ENCODE peak calls at places on chromosome 13, in eight cellular contexts. One of them, this sample, is unnamed.

GRCh38 chr13:97440598-97440997 is 6.6 kb downstream of the RAP2A start:
- DNase-seq in uterus: no peak
- DNase-seq in hepatocyte: no peak
- DNase-seq in small intestine: no peak
- DNase-seq in gastrocnemius medialis: no peak
- DNase-seq in fibroblast of lung: peak; percentile 32
- DNase-seq in Peyer's patch: no peak
- DNase-seq in pancreas: no peak
- DNase-seq in this sample: no peak

GRCh38 chr13:20869540-20869939 is 33.0 kb downstream of the XPO4 start:
- DNase-seq in uterus: no peak
- DNase-seq in hepatocyte: no peak
- DNase-seq in small intestine: peak; percentile 18
- DNase-seq in gastrocnemius medialis: no peak
- DNase-seq in fibroblast of lung: no peak
- DNase-seq in Peyer's patch: no peak
- DNase-seq in pancreas: no peak
- DNase-seq in this sample: no peak

GRCh38 chr13:106118996-106119395 is 416.5 kb downstream of the EFNB2 start:
- DNase-seq in uterus: no peak
- DNase-seq in hepatocyte: no peak
- DNase-seq in small intestine: no peak
- DNase-seq in gastrocnemius medialis: no peak
- DNase-seq in fibroblast of lung: peak; percentile 61
- DNase-seq in Peyer's patch: no peak
- DNase-seq in pancreas: no peak
- DNase-seq in this sample: no peak

GRCh38 chr13:110450941-110451340 is 110.6 kb downstream of the RAB20 start:
- DNase-seq in uterus: no peak
- DNase-seq in hepatocyte: no peak
- DNase-seq in small intestine: no peak
- DNase-seq in gastrocnemius medialis: no peak
- DNase-seq in fibroblast of lung: no peak
- DNase-seq in Peyer's patch: no peak
- DNase-seq in pancreas: no peak
- DNase-seq in this sample: no peak

GRCh38 chr13:36945078-36945477 is 25.0 kb upstream of the SMAD9 start:
- DNase-seq in uterus: no peak
- DNase-seq in hepatocyte: no peak
- DNase-seq in small intestine: no peak
- DNase-seq in gastrocnemius medialis: no peak
- DNase-seq in fibroblast of lung: no peak
- DNase-seq in Peyer's patch: no peak
- DNase-seq in pancreas: no peak
- DNase-seq in this sample: no peak

GRCh38 chr13:42544246-42544915 is 29.6 kb upstream of the TNFSF11 start:
- DNase-seq in uterus: no peak
- DNase-seq in hepatocyte: no peak
- DNase-seq in small intestine: no peak
- DNase-seq in gastrocnemius medialis: no peak
- DNase-seq in fibroblast of lung: peak; percentile 19
- DNase-seq in Peyer's patch: no peak
- DNase-seq in pancreas: no peak
- DNase-seq in this sample: no peak

GRCh38 chr13:37414667-37415066 is 183.9 kb downstream of the POSTN start:
- DNase-seq in uterus: no peak
- DNase-seq in hepatocyte: no peak
- DNase-seq in small intestine: no peak
- DNase-seq in gastrocnemius medialis: no peak
- DNase-seq in fibroblast of lung: no peak
- DNase-seq in Peyer's patch: no peak
- DNase-seq in pancreas: no peak
- DNase-seq in this sample: no peak

GRCh38 chr13:39408512-39408911 is 194.5 kb downstream of the LHFPL6 start:
- DNase-seq in uterus: no peak
- DNase-seq in hepatocyte: no peak
- DNase-seq in small intestine: no peak
- DNase-seq in gastrocnemius medialis: no peak
- DNase-seq in fibroblast of lung: no peak
- DNase-seq in Peyer's patch: no peak
- DNase-seq in pancreas: no peak
- DNase-seq in this sample: no peak

GRCh38 chr13:32850311-32851052 is 165.7 kb upstream of the KL start:
- DNase-seq in uterus: no peak
- DNase-seq in hepatocyte: no peak
- DNase-seq in small intestine: no peak
- DNase-seq in gastrocnemius medialis: no peak
- DNase-seq in fibroblast of lung: no peak
- DNase-seq in Peyer's patch: no peak
- DNase-seq in pancreas: no peak
- DNase-seq in this sample: peak; percentile 77

GRCh38 chr13:26423634-26424033 is 133.8 kb upstream of the WASF3 start:
- DNase-seq in uterus: peak; percentile 66
- DNase-seq in hepatocyte: peak; percentile 67
- DNase-seq in small intestine: no peak
- DNase-seq in gastrocnemius medialis: peak; percentile 34
- DNase-seq in fibroblast of lung: peak; percentile 19
- DNase-seq in Peyer's patch: no peak
- DNase-seq in pancreas: no peak
- DNase-seq in this sample: no peak

GRCh38 chr13:81540777-81541176 is 1199.9 kb upstream of the SPRY2 start:
- DNase-seq in uterus: no peak
- DNase-seq in hepatocyte: peak; percentile 45
- DNase-seq in small intestine: peak; percentile 20
- DNase-seq in gastrocnemius medialis: no peak
- DNase-seq in fibroblast of lung: no peak
- DNase-seq in Peyer's patch: no peak
- DNase-seq in pancreas: no peak
- DNase-seq in this sample: no peak

GRCh38 chr13:114023716-114024602 is 50.1 kb upstream of the C13orf46 start:
- DNase-seq in uterus: no peak
- DNase-seq in hepatocyte: no peak
- DNase-seq in small intestine: no peak
- DNase-seq in gastrocnemius medialis: no peak
- DNase-seq in fibroblast of lung: no peak
- DNase-seq in Peyer's patch: no peak
- DNase-seq in pancreas: peak; percentile 74
- DNase-seq in this sample: no peak
- H3K36me3 ChIP-seq in uterus: no peaks in the 10 kb centered on the region
- H3K36me3 ChIP-seq in hepatocyte: no peaks in the 10 kb centered on the region
- H3K36me3 ChIP-seq in small intestine: no peaks in the 10 kb centered on the region
- H3K36me3 ChIP-seq in gastrocnemius medialis: no peaks in the 10 kb centered on the region
- H3K36me3 ChIP-seq in fibroblast of lung: peaks cover 43% of the 10 kb centered on the region
- H3K36me3 ChIP-seq in Peyer's patch: peaks cover 15% of the 10 kb centered on the region
- H3K36me3 ChIP-seq in pancreas: no peaks in the 10 kb centered on the region
- H3K36me3 ChIP-seq in this sample: peaks cover 11% of the 10 kb centered on the region

DNA sequence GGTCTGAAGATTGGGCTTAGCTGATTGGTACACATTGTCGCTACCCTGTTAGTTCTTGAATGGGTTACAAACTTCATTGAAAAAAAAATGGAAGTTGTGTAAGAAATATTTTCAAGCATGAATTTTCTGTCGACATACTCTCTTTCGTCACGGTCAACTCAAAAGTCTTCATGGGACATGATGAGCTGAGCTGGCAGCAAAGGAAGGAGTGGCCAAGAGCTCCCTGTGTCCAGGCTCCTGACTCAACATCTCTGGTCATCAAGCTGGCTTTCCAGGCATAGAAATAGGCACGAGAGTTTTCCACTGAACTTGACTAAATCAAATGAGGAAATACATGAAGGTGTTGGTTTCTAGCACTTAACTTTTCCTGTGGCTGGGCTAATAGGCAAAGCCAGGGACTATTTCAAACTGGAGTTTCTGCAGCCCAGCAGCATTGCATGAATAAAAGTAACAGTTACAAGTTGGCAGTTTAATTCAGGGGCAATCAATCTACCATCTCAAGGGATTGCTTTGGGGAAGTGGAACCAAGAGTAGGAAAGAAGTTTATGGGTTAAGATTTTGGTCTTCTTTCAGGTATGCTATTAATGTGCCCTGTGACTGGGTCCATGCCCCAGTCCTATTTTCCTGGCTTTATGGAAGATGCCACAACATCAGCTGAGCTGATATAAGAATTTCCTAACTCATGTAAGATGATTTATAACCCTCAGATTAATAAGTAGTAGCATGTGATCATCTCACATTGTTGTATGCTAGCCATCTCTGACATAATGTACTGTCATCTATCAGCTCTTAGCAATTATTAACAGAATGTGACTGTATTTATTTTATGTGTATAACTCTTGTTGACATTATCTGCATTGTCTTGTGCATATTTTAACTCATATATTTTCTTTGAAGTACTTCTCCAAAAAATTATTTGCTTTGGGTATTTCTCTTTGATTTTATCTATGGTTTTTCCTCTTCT is 385.8 kb downstream of the DLEU7 start:
- DNase-seq in uterus: no peak
- DNase-seq in hepatocyte: no peak
- DNase-seq in small intestine: no peak
- DNase-seq in gastrocnemius medialis: peak; percentile 23
- DNase-seq in fibroblast of lung: no peak
- DNase-seq in Peyer's patch: no peak
- DNase-seq in pancreas: no peak
- DNase-seq in this sample: no peak
- H3K27ac ChIP-seq in uterus: no peak overlapping the region
- H3K27ac ChIP-seq in hepatocyte: no peak overlapping the region
- H3K27ac ChIP-seq in small intestine: no peak overlapping the region
- H3K27ac ChIP-seq in gastrocnemius medialis: no peak overlapping the region
- H3K27ac ChIP-seq in fibroblast of lung: no peak overlapping the region
- H3K27ac ChIP-seq in Peyer's patch: no peak overlapping the region
- H3K27ac ChIP-seq in pancreas: no peak overlapping the region
- H3K27ac ChIP-seq in this sample: no peak overlapping the region

GRCh38 chr13:63578796-63579195 is 2163.1 kb upstream of the PCDH20 start:
- DNase-seq in uterus: no peak
- DNase-seq in hepatocyte: no peak
- DNase-seq in small intestine: no peak
- DNase-seq in gastrocnemius medialis: no peak
- DNase-seq in fibroblast of lung: no peak
- DNase-seq in Peyer's patch: no peak
- DNase-seq in pancreas: no peak
- DNase-seq in this sample: no peak
- H3K4me3 ChIP-seq in uterus: no peak overlapping the region
- H3K4me3 ChIP-seq in hepatocyte: no peak overlapping the region
- H3K4me3 ChIP-seq in small intestine: no peak overlapping the region
- H3K4me3 ChIP-seq in gastrocnemius medialis: no peak overlapping the region
- H3K4me3 ChIP-seq in fibroblast of lung: no peak overlapping the region
- H3K4me3 ChIP-seq in Peyer's patch: no peak overlapping the region
- H3K4me3 ChIP-seq in pancreas: no peak overlapping the region
- H3K4me3 ChIP-seq in this sample: no peak overlapping the region

DNA sequence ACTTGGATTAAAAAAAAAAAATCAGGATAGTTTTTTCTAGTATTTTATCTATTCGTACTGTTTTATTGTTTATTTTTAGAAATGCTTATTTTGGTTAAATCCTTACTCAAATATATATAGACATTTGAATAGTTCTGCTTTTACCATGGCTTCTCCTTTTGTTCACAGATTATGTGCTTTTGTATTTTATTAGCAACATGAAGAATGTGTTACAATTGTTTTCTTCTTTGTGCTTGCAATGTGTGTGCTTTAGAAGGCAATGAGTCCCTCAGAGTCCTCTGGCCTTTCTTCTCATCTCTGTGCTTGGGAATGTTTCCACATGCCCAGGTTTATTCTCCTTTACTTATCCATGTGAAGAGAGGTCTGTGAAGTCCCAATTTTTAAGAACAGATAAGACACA is 324.0 kb downstream of the KCNRG start:
- DNase-seq in uterus: no peak
- DNase-seq in hepatocyte: no peak
- DNase-seq in small intestine: no peak
- DNase-seq in gastrocnemius medialis: no peak
- DNase-seq in fibroblast of lung: no peak
- DNase-seq in Peyer's patch: no peak
- DNase-seq in pancreas: no peak
- DNase-seq in this sample: no peak
- H3K36me3 ChIP-seq in uterus: no peaks in the 10 kb centered on the region
- H3K36me3 ChIP-seq in hepatocyte: no peaks in the 10 kb centered on the region
- H3K36me3 ChIP-seq in small intestine: no peaks in the 10 kb centered on the region
- H3K36me3 ChIP-seq in gastrocnemius medialis: no peaks in the 10 kb centered on the region
- H3K36me3 ChIP-seq in fibroblast of lung: no peaks in the 10 kb centered on the region
- H3K36me3 ChIP-seq in Peyer's patch: no peaks in the 10 kb centered on the region
- H3K36me3 ChIP-seq in pancreas: no peaks in the 10 kb centered on the region
- H3K36me3 ChIP-seq in this sample: no peaks in the 10 kb centered on the region